ENCODE peak calls at places on chromosomes 1 and 21, in seven cellular contexts. O is lower leg skin; H is SK-N-SH; Y is CD8-positive, alpha-beta T cell; R is MV-4-11; W is T-helper 9 cell; N is kidney tubule cell. I is an unnamed sample.

GRCh38 chr1:150322310-150322709 is 977 bp downstream of the PRPF3 start:
- DNase-seq in O (no peak), H (no peak), Y (no peak), R (peak), W (no peak), N (no peak), I (no peak)

GRCh38 chr1:233635765-233636502 is 22.0 kb downstream of the KCNK1 start:
- DNase-seq in O (peak), H (no peak), Y (no peak), R (no peak), W (no peak), N (no peak), I (no peak)

GRCh38 chr1:236654511-236654910 is 31.8 kb upstream of the ACTN2 start:
- DNase-seq in O (no peak), H (no peak), Y (no peak), R (no peak), W (no peak), N (no peak), I (no peak)

GRCh38 chr1:45723248-45723930 is 27.1 kb downstream of the IPP start:
- DNase-seq in O (no peak), H (no peak), Y (no peak), R (peak), W (no peak), N (no peak), I (no peak)

GRCh38 chr1:115838805-115839705 is 1.9 kb downstream of the NHLH2 start:
- DNase-seq in O (peak), H (peak), Y (no peak), R (no peak), W (no peak), N (peak), I (no peak)

GRCh38 chr1:46198026-46198826 is at the start of gene POMGNT1:
- DNase-seq in O (no peak), H (peak), Y (peak), R (peak), W (peak), N (peak), I (peak)

GRCh38 chr1:90925928-90926869 is 95.6 kb downstream of the ZNF644 start:
- DNase-seq in O (no peak), H (no peak), Y (no peak), R (peak), W (no peak), N (peak), I (no peak)

GRCh38 chr1:169271094-169271493 is 96.5 kb downstream of the NME7 start:
- DNase-seq in O (no peak), H (no peak), Y (no peak), R (peak), W (no peak), N (no peak), I (no peak)

GRCh38 chr1:113677250-113678158 is 81.8 kb downstream of the PHTF1 start:
- DNase-seq in O (no peak), H (peak), Y (no peak), R (peak), W (no peak), N (peak), I (peak)

GRCh38 chr1:157278383-157279156 is 140.4 kb upstream of the ETV3 start:
- DNase-seq in O (no peak), H (peak), Y (no peak), R (peak), W (no peak), N (no peak), I (no peak)

GRCh38 chr1:229536982-229537381 is 21.5 kb downstream of the ABCB10 start:
- DNase-seq in O (no peak), H (no peak), Y (no peak), R (peak), W (no peak), N (no peak), I (no peak)

GRCh38 chr21:42151148-42152074 is 67.5 kb upstream of the ABCG1 start:
- DNase-seq in O (peak), H (no peak), Y (no peak), R (no peak), W (no peak), N (no peak), I (no peak)

GRCh38 chr21:45612096-45613019 is 31.2 kb upstream of the PCBP3 start:
- DNase-seq in O (peak), H (no peak), Y (no peak), R (peak), W (no peak), N (peak), I (peak)

GRCh38 chr21:36788116-36788515 is 89.2 kb downstream of the SIM2 start:
- DNase-seq in O (peak), H (no peak), Y (no peak), R (no peak), W (no peak), N (peak), I (no peak)

GRCh38 chr1:66402194-66402593 is 131.8 kb upstream of the SGIP1 start:
- DNase-seq in O (peak), H (no peak), Y (no peak), R (peak), W (no peak), N (no peak), I (peak)

I was measured in mucosa of gallbladder.